ENCODE peak calls at places on chromosomes 4 and X, in four cellular contexts. N is neural crest cell, J is AG10803, K is choroid plexus epithelial cell. S is an unnamed sample.

GRCh38 chr4:99759346-99759984 is 57.2 kb upstream of the DAPP1 start:
- DNase-seq in N (no peak), K (no peak), J (no peak), S (no peak)

GRCh38 chrX:1658083-1658463 is 43.2 kb downstream of the ASMT start:
- DNase-seq in K (no peak), J (no peak), N (no peak), S (peak; percentile 11)

GRCh38 chr4:155170569-155170968 is 37.9 kb upstream of the NPY2R start:
- DNase-seq in K (no peak), J (no peak), N (no peak), S (no peak)

GRCh38 chrX:109774706-109775105 is 41.6 kb upstream of the ACSL4 start:
- DNase-seq in K (peak; percentile 82), J (peak; percentile 73), N (no peak), S (peak; percentile 78)

GRCh38 chr4:4524364-4524763 is 17.5 kb downstream of the STX18 start:
- DNase-seq in N (no peak), J (no peak), K (peak; percentile 63), S (no peak)

GRCh38 chr4:132587626-132588025 is 561.5 kb upstream of the PCDH10 start:
- DNase-seq in J (no peak), K (peak; percentile 5), N (no peak), S (peak; percentile 5)

GRCh38 chrX:133417364-133417763 is 2.1 kb upstream of the GPC4 start:
- DNase-seq in N (no peak), J (no peak), K (no peak), S (no peak)

GRCh38 chr4:7015383-7016035 is 27.7 kb upstream of the TADA2B start:
- DNase-seq in N (no peak), K (no peak), J (no peak), S (no peak)

GRCh38 chr4:128571747-128572146 is 237.8 kb upstream of the JADE1 start:
- DNase-seq in N (no peak), K (peak; percentile 97), J (peak; percentile 90), S (peak; percentile 94)

GRCh38 chrX:119784747-119785446 is 6.5 kb downstream of the RPL39 start:
- DNase-seq in K (peak; percentile 52), J (peak; percentile 27), N (peak; percentile 18), S (no peak)

GRCh38 chr4:133938061-133938460 is 263.5 kb downstream of the PABPC4L start:
- DNase-seq in J (no peak), N (no peak), K (no peak), S (no peak)

GRCh38 chrX:129653985-129654651 is 638 bp downstream of the APLN start:
- DNase-seq in N (peak; percentile 27), J (no peak), K (peak; percentile 36), S (no peak)

GRCh38 chr4:113809313-113809712 is 47.8 kb upstream of the CAMK2D start:
- DNase-seq in K (peak; percentile 15), J (peak; percentile 39), N (no peak), S (no peak)

GRCh38 chr4:157997296-157997695 is 175.5 kb downstream of the GASK1B start:
- DNase-seq in K (no peak), N (no peak), J (no peak), S (no peak)

GRCh38 chrX:153493085-153493484 is 1.7 kb upstream of the BGN start:
- DNase-seq in J (no peak), K (no peak), N (no peak), S (no peak)

GRCh38 chr4:138222041-138222440 is 20.1 kb downstream of the SLC7A11 start:
- DNase-seq in J (peak; percentile 94), K (peak; percentile 81), N (no peak), S (peak; percentile 90)

GRCh38 chrX:102958794-102959193 is 21.7 kb downstream of the RAB40AL start:
- DNase-seq in N (no peak), K (peak; percentile 16), J (no peak), S (no peak)

GRCh38 chr4:54228064-54228527 is 997 bp upstream of the PDGFRA start:
- DNase-seq in K (peak; percentile 88), N (peak; percentile 76), J (peak; percentile 83), S (peak; percentile 85)

GRCh38 chr4:55397024-55397520 is 1.3 kb downstream of the TMEM165 start:
- DNase-seq in N (no peak), K (peak; percentile 28), J (no peak), S (peak; percentile 23)

GRCh38 chrX:110114260-110114776 is 111.4 kb downstream of the TMEM164 start:
- DNase-seq in J (no peak), K (no peak), N (no peak), S (no peak)

GRCh38 chr4:174423257-174423944 is 98.9 kb downstream of the HPGD start:
- DNase-seq in J (peak; percentile 42), N (no peak), K (peak; percentile 75), S (peak; percentile 17)

GRCh38 chr4:103719320-103720204 is at the start of gene TACR3:
- DNase-seq in J (no peak), N (peak; percentile 23), K (no peak), S (no peak)

GRCh38 chr4:56874166-56874565 is 33.5 kb upstream of the REST start:
- DNase-seq in K (no peak), N (no peak), J (no peak), S (no peak)

GRCh38 chr4:186760576-186760975 is 36.9 kb upstream of the FAT1 start:
- DNase-seq in J (peak; percentile 96), N (no peak), K (peak; percentile 70), S (peak; percentile 46)

GRCh38 chr4:108224628-108225053 is 55.9 kb upstream of the LEF1 start:
- DNase-seq in N (no peak), K (peak; percentile 75), J (peak; percentile 1), S (peak; percentile 87)

GRCh38 chr4:52837716-52838558 is 24.2 kb upstream of the RASL11B start:
- DNase-seq in K (peak; percentile 70), N (no peak), J (peak; percentile 80), S (peak; percentile 61)

GRCh38 chrX:139559383-139560042 is 29.0 kb downstream of the F9 start:
- DNase-seq in J (peak; percentile 69), N (peak; percentile 48), K (peak; percentile 35), S (peak; percentile 50)

GRCh38 chrX:135740683-135741149 is 27.3 kb downstream of the CT45A3 start:
- DNase-seq in N (peak; percentile 3), K (peak; percentile 8), J (no peak), S (peak; percentile 1)

GRCh38 chr4:31043382-31044062 is 323.4 kb downstream of the PCDH7 start:
- DNase-seq in J (no peak), N (no peak), K (no peak), S (peak; percentile 42)

GRCh38 chrX:83469551-83469950 is 38.5 kb upstream of the POU3F4 start:
- DNase-seq in K (peak; percentile 0), N (peak; percentile 22), J (no peak), S (no peak)

GRCh38 chr4:96713271-96713670 is 873.4 kb downstream of the PDHA2 start:
- DNase-seq in J (no peak), K (peak; percentile 51), N (no peak), S (no peak)

GRCh38 chr4:41256740-41257256 is at the start of gene UCHL1:
- DNase-seq in N (peak; percentile 89), J (peak; percentile 79), K (peak; percentile 96), S (peak; percentile 80)

GRCh38 chr4:119795986-119796578 is 167.5 kb upstream of the PDE5A start:
- DNase-seq in N (no peak), J (no peak), K (no peak), S (peak; percentile 13)

GRCh38 chrX:48714573-48714972 is 18.0 kb downstream of the SUV39H1 start:
- DNase-seq in K (no peak), J (peak; percentile 33), N (no peak), S (peak; percentile 26)

GRCh38 chr4:148284526-148285193 is 157.6 kb downstream of the NR3C2 start:
- DNase-seq in K (peak; percentile 5), N (no peak), J (no peak), S (no peak)

DNA sequence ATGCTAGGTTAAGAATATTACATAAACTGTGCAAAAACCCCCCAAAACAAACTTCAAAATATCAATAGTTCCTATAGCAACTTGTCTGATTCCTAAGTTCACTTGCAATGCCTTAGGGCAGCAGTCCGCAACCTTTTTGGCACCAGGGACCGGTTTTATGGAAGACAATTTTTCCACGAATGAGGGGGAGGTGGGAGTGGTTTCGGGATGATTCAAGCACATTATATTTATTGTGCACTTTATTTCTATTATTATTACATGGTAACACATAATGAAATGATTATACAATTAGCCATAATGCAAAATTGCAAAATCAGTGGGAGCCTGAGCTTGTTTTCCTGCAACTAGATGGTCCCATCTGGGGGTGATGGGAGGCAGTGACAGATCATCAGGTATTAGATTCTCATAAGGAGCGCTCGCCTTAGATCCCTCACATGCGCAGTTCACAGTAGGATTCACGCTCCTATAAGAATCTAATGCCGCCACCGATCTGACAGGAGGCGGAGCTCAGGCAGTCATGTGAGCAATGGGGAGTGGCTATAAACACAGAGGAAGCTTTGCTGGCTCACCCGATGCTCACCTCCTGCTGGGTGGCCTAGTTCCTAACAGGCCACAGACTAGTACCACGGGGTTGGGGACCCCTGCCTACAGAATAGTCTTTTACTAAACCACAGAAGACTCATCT is 39.7 kb downstream of the ACOX3 start:
- DNase-seq in K (peak; percentile 41), N (no peak), J (peak; percentile 57), S (no peak)
- TF ChIP-seq CTCF in K (no peak), N (no peak), J (peak; percentile 20), S (no peak)

DNA sequence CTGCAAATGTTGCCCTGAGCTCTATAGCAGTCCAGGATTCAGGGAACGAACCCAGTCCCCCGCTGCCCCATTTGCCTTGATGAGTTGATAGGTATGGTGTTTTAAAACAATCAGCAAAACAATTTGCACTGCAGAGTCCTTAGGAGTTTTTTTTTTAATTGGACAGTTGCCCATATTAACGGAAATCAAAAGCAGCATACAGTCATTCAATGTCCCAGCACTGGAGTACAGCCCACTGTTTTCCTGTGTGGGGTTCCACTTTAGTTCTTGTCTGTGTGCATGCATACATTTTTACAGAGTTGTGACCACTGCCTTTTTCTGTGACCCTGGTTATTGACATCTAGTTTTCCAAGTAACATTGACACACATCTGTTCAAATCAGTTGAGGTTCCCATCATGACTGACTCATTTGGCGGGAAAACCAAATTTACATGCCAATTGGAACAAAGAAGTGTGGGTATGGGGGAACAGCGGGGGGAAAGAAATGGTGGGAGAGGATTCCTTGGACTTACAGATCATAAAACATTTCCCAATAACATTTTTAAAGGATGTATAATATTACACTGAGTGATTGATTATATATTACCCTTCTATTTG is 83.3 kb downstream of the HPRT1 start:
- DNase-seq in N (no peak), J (peak; percentile 55), K (no peak), S (peak; percentile 61)
- TF ChIP-seq CTCF in N (no peak), J (no peak), K (no peak), S (no peak)

DNA sequence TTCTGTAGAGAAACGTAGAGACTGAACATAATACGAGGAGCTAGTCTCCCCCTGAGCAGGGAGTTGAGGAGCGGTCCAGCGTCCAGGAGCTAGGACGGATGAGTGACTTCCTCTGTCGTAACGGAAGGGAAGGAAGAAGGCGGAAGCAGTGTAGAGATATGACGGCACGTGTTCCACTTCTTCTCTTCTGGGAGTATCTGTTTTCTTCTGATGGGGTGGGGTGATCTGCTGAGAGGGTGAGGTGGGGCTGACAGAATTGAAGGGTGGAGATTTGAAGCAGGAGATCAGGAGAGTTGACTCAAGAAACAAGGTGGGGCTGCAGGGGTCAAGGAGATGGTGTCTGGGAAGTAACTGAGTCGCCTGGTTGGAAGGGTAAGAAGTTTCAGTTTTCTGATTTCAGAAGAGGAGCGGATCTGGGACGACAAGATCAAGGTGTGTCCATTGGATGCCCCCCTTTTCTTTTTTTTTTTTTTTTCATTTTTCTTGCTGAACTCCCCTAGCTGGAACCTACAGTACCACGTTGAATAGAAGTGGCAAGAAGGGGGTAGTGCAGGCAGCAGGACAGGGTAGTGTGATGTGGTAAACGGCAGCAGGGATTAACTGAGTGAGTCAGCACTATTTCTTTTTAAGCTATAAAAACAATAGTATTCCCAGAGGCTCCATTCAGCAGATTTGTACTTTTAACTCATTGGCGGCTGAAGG is 50.7 kb upstream of the SETD7 start:
- DNase-seq in N (no peak), J (peak; percentile 51), K (peak; percentile 61), S (peak; percentile 67)
- TF ChIP-seq CTCF in N (no peak), J (peak; percentile 25), K (peak; percentile 14), S (peak; percentile 21)

GRCh38 chr4:67438975-67439374 is 106.3 kb downstream of the CENPC start:
- DNase-seq in K (no peak), J (no peak), N (no peak), S (no peak)
- TF ChIP-seq CTCF in K (no peak), J (no peak), N (no peak), S (no peak)